ENCODE peak calls at places on chromosomes 5 and 9, in nine cellular contexts. V, H, I, B, A, J, G, M and W are unnamed samples.

GRCh38 chr5:131766689-131767088 is 30.1 kb downstream of the FNIP1 start:
- DNase-seq in V (no peak), H (no peak), I (no peak), B (no peak), A (no peak), J (no peak), G (no peak), M (no peak), W (no peak)

GRCh38 chr5:177366528-177367322 is 9.0 kb downstream of the RGS14 start:
- DNase-seq in V (no peak), H (peak; percentile 85), I (peak; percentile 70), B (peak; percentile 91), A (no peak), J (peak; percentile 97), G (peak; percentile 86), M (peak; percentile 75), W (no peak)

GRCh38 chr5:176614805-176615478 is 5.0 kb upstream of the GPRIN1 start:
- DNase-seq in V (peak; percentile 82), H (no peak), I (no peak), B (no peak), A (no peak), J (no peak), G (peak; percentile 68), M (peak; percentile 76), W (no peak)

GRCh38 chr9:109401169-109401989 is 80.5 kb upstream of the EPB41L4B start:
- DNase-seq in V (peak; percentile 77), H (peak; percentile 72), I (no peak), B (peak; percentile 72), A (peak; percentile 55), J (no peak), G (peak; percentile 77), M (peak; percentile 68), W (peak; percentile 63)

GRCh38 chr9:121445986-121446385 is 53.7 kb downstream of the GGTA1 start:
- DNase-seq in V (peak; percentile 26), H (no peak), I (no peak), B (no peak), A (no peak), J (no peak), G (no peak), M (no peak), W (peak; percentile 57)

GRCh38 chr9:36389590-36389989 is 10.5 kb downstream of the RNF38 start:
- DNase-seq in V (no peak), H (no peak), I (no peak), B (no peak), A (no peak), J (no peak), G (no peak), M (no peak), W (no peak)

GRCh38 chr5:84384604-84385575 is at the start of gene EDIL3:
- DNase-seq in V (no peak), H (peak; percentile 53), I (no peak), B (peak; percentile 69), A (no peak), J (peak; percentile 80), G (peak; percentile 69), M (peak; percentile 62), W (no peak)

GRCh38 chr9:37429441-37430285 is 7.2 kb downstream of the GRHPR start:
- DNase-seq in V (no peak), H (no peak), I (no peak), B (peak; percentile 30), A (no peak), J (no peak), G (no peak), M (no peak), W (no peak)

GRCh38 chr5:27494845-27495244 is 456.5 kb upstream of the CDH9 start:
- DNase-seq in V (peak; percentile 63), H (no peak), I (no peak), B (no peak), A (no peak), J (no peak), G (peak; percentile 24), M (peak; percentile 15), W (no peak)

GRCh38 chr9:116378873-116379272 is 225.3 kb downstream of the PAPPA start:
- DNase-seq in V (no peak), H (no peak), I (no peak), B (no peak), A (no peak), J (no peak), G (no peak), M (no peak), W (no peak)

GRCh38 chr5:6439588-6440550 is 8.8 kb upstream of the UBE2QL1 start:
- DNase-seq in V (no peak), H (no peak), I (no peak), B (no peak), A (no peak), J (no peak), G (no peak), M (no peak), W (no peak)

GRCh38 chr5:107330903-107331302 is 339.8 kb downstream of the EFNA5 start:
- DNase-seq in V (no peak), H (no peak), I (no peak), B (no peak), A (no peak), J (no peak), G (no peak), M (no peak), W (no peak)

GRCh38 chr9:120742951-120743416 is 28.7 kb upstream of the MEGF9 start:
- DNase-seq in V (peak; percentile 60), H (no peak), I (no peak), B (no peak), A (no peak), J (no peak), G (peak; percentile 61), M (peak; percentile 61), W (no peak)

GRCh38 chr9:34121996-34122395 is 4.5 kb downstream of the DCAF12 start:
- DNase-seq in V (no peak), H (no peak), I (no peak), B (no peak), A (no peak), J (no peak), G (no peak), M (no peak), W (no peak)

GRCh38 chr9:22189471-22189870 is 180.4 kb upstream of the CDKN2B start:
- DNase-seq in V (no peak), H (no peak), I (no peak), B (no peak), A (no peak), J (no peak), G (no peak), M (no peak), W (no peak)

GRCh38 chr9:2157277-2158105 is 142.3 kb downstream of the SMARCA2 start:
- DNase-seq in V (peak; percentile 56), H (no peak), I (no peak), B (peak; percentile 59), A (peak; percentile 54), J (peak; percentile 78), G (peak; percentile 72), M (peak; percentile 74), W (peak; percentile 73)

GRCh38 chr9:104740596-104740995 is 6.9 kb upstream of the NIPSNAP3A start:
- DNase-seq in V (peak; percentile 8), H (no peak), I (no peak), B (no peak), A (no peak), J (no peak), G (peak; percentile 55), M (peak; percentile 88), W (no peak)

GRCh38 chr9:75027187-75028107 is 646 bp downstream of the CARNMT1 start:
- DNase-seq in V (peak; percentile 50), H (peak; percentile 3), I (no peak), B (peak; percentile 79), A (peak; percentile 49), J (peak; percentile 89), G (peak; percentile 51), M (peak; percentile 44), W (peak; percentile 66)

GRCh38 chr9:113648048-113648447 is 184.5 kb downstream of the RGS3 start:
- DNase-seq in V (no peak), H (no peak), I (no peak), B (no peak), A (no peak), J (peak; percentile 85), G (no peak), M (no peak), W (no peak)
- TF ChIP-seq CTCF in V (no peak), H (no peak), I (no peak), B (no peak), A (no peak), J (no peak), G (no peak), M (no peak), W (no peak)

DNA sequence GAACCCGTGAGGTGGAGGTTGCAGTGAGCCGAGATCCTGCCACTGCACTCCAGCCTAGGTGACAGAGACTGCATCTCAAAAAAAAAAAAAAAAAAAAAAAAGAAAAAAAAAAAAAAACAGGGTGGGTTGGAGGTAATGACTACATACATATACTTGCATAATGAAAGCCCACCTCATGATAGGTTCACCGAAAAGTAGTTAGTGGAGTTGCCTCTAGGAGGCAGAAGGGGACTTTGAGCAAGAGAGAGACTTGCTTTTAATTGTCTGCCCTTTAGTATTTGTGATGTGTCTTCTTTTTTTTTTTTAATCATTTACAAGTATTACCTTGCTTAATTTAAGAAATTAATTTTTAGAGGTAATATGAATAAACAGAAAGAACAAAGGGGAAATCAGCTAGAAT is 99.8 kb downstream of the PPARGC1B start:
- DNase-seq in V (peak; percentile 26), H (no peak), I (no peak), B (no peak), A (no peak), J (no peak), G (no peak), M (peak; percentile 27), W (peak; percentile 12)
- TF ChIP-seq CTCF in V (no peak), H (peak; percentile 42), I (no peak), B (no peak), A (peak; percentile 44), J (no peak), G (peak; percentile 30), M (peak; percentile 20), W (peak; percentile 42)

GRCh38 chr5:181044662-181045305 is 4.7 kb downstream of the BTNL9 start:
- DNase-seq in V (no peak), H (no peak), I (no peak), B (no peak), A (no peak), J (no peak), G (no peak), M (peak; percentile 49), W (no peak)

GRCh38 chr5:181042036-181042435 is 2.0 kb downstream of the BTNL9 start:
- DNase-seq in V (no peak), H (no peak), I (no peak), B (peak; percentile 23), A (no peak), J (no peak), G (no peak), M (no peak), W (no peak)

GRCh38 chr5:181044093-181044599 is 4.1 kb downstream of the BTNL9 start:
- DNase-seq in V (no peak), H (no peak), I (no peak), B (no peak), A (no peak), J (no peak), G (no peak), M (no peak), W (no peak)

GRCh38 chr5:181042722-181043121 is 2.7 kb downstream of the BTNL9 start:
- DNase-seq in V (no peak), H (no peak), I (no peak), B (no peak), A (no peak), J (no peak), G (no peak), M (no peak), W (no peak)

GRCh38 chr5:181043285-181044092 is 3.4 kb downstream of the BTNL9 start:
- DNase-seq in V (peak; percentile 30), H (no peak), I (no peak), B (no peak), A (no peak), J (no peak), G (no peak), M (no peak), W (no peak)
- TF ChIP-seq CTCF in V (no peak), H (no peak), I (no peak), B (no peak), A (no peak), J (no peak), G (no peak), M (peak; percentile 11), W (no peak)

GRCh38 chr9:89923961-89924504 is 319.2 kb downstream of the GADD45G start:
- DNase-seq in V (peak; percentile 8), H (no peak), I (no peak), B (no peak), A (no peak), J (no peak), G (peak; percentile 9), M (no peak), W (peak; percentile 86)
- TF ChIP-seq CTCF in V (no peak), H (peak; percentile 40), I (no peak), B (no peak), A (peak; percentile 35), J (no peak), G (peak; percentile 21), M (no peak), W (peak; percentile 9)